ENCODE peak calls at places on chromosomes 4 and X, in five cellular contexts. L is tibial nerve, Z is ovary, Y is A549, M is IMR-90. I is an unnamed sample.

GRCh38 chrX:44202596-44202995 is 140.9 kb downstream of the EFHC2 start:
- DNase-seq in L (no peak), Z (no peak), Y (no peak), M (no peak), I (no peak)

GRCh38 chr4:169345207-169345788 is 74.5 kb upstream of the SH3RF1 start:
- DNase-seq in L (no peak), Z (no peak), Y (no peak), M (peak), I (no peak)

GRCh38 chr4:141730805-141731204 is 94.4 kb downstream of the IL15 start:
- DNase-seq in L (no peak), Z (no peak), Y (no peak), M (peak), I (no peak)

GRCh38 chr4:126548890-126549289 is 1083.9 kb upstream of the INTU start:
- DNase-seq in L (no peak), Z (no peak), Y (no peak), M (no peak), I (no peak)

GRCh38 chr4:18479825-18480224 is 458.3 kb upstream of the LCORL start:
- DNase-seq in L (no peak), Z (no peak), Y (no peak), M (no peak), I (no peak)

GRCh38 chrX:26918633-26919032 is 544.5 kb downstream of the PPP4R3C start:
- DNase-seq in L (no peak), Z (no peak), Y (peak), M (no peak), I (peak)

GRCh38 chr4:37902738-37903693 is 12.1 kb downstream of the TBC1D1 start:
- DNase-seq in L (no peak), Z (no peak), Y (no peak), M (no peak), I (no peak)

GRCh38 chrX:17375361-17375630 is 296 bp downstream of the NHS start:
- DNase-seq in L (no peak), Z (no peak), Y (no peak), M (no peak), I (no peak)

GRCh38 chr4:6875431-6875831 is 34.2 kb upstream of the TBC1D14 start:
- DNase-seq in L (peak), Z (no peak), Y (no peak), M (no peak), I (peak)

GRCh38 chrX:15664487-15665444 is at the start of gene CLTRN:
- DNase-seq in L (no peak), Z (no peak), Y (peak), M (no peak), I (no peak)

GRCh38 chr4:101357751-101358150 is 10.4 kb upstream of the PPP3CA start:
- DNase-seq in L (no peak), Z (no peak), Y (no peak), M (peak), I (no peak)

GRCh38 chrX:81174286-81174685 is 27.4 kb downstream of the HMGN5 start:
- DNase-seq in L (no peak), Z (no peak), Y (peak), M (peak), I (peak)

GRCh38 chr4:1659104-1659725 is 24.9 kb downstream of the FAM53A start:
- DNase-seq in L (no peak), Z (no peak), Y (no peak), M (no peak), I (no peak)

GRCh38 chrX:134020910-134021309 is 35.5 kb upstream of the GPC3 start:
- DNase-seq in L (no peak), Z (no peak), Y (no peak), M (no peak), I (no peak)

GRCh38 chrX:123186796-123187195 is 2.7 kb downstream of the GRIA3 start:
- DNase-seq in L (no peak), Z (no peak), Y (no peak), M (no peak), I (no peak)

GRCh38 chrX:1387141-1387776 is 4.7 kb downstream of the SLC25A6 start:
- DNase-seq in L (no peak), Z (peak), Y (no peak), M (no peak), I (no peak)

GRCh38 chr4:155807021-155807420 is 48.2 kb downstream of the GUCY1B1 start:
- DNase-seq in L (no peak), Z (no peak), Y (no peak), M (peak), I (no peak)

GRCh38 chr4:53905935-53906377 is 158.4 kb downstream of the CHIC2 start:
- DNase-seq in L (peak), Z (peak), Y (peak), M (peak), I (peak)

GRCh38 chr4:87353592-87353991 is 30.9 kb upstream of the HSD17B13 start:
- DNase-seq in L (peak), Z (no peak), Y (peak), M (peak), I (peak)

GRCh38 chrX:120015145-120016067 is 62.1 kb downstream of the RHOXF2B start:
- DNase-seq in L (no peak), Z (peak), Y (no peak), M (no peak), I (peak)

GRCh38 chr4:94339779-94340178 is 2.9 kb downstream of the HPGDS start:
- DNase-seq in L (no peak), Z (no peak), Y (no peak), M (no peak), I (peak)

GRCh38 chrX:74061879-74062278 is 242.1 kb upstream of the ZCCHC13 start:
- DNase-seq in L (no peak), Z (no peak), Y (no peak), M (no peak), I (no peak)

GRCh38 chr4:165204462-165204830 is 2.9 kb upstream of the KLHL2 start:
- DNase-seq in L (no peak), Z (no peak), Y (no peak), M (peak), I (peak)

GRCh38 chrX:25527596-25527995 is 511.8 kb upstream of the ARX start:
- DNase-seq in L (no peak), Z (no peak), Y (no peak), M (no peak), I (no peak)

GRCh38 chr4:22410645-22411247 is 105.1 kb downstream of the ADGRA3 start:
- DNase-seq in L (no peak), Z (no peak), Y (no peak), M (peak), I (peak)

GRCh38 chrX:151801980-151802379 is 67.4 kb downstream of the CNGA2 start:
- DNase-seq in L (no peak), Z (no peak), Y (peak), M (no peak), I (peak)

GRCh38 chrX:110852180-110852579 is 56.6 kb upstream of the CHRDL1 start:
- DNase-seq in L (no peak), Z (no peak), Y (peak), M (peak), I (peak)

GRCh38 chr4:6256141-6256540 is 13.5 kb upstream of the WFS1 start:
- DNase-seq in L (no peak), Z (no peak), Y (no peak), M (no peak), I (no peak)

DNA sequence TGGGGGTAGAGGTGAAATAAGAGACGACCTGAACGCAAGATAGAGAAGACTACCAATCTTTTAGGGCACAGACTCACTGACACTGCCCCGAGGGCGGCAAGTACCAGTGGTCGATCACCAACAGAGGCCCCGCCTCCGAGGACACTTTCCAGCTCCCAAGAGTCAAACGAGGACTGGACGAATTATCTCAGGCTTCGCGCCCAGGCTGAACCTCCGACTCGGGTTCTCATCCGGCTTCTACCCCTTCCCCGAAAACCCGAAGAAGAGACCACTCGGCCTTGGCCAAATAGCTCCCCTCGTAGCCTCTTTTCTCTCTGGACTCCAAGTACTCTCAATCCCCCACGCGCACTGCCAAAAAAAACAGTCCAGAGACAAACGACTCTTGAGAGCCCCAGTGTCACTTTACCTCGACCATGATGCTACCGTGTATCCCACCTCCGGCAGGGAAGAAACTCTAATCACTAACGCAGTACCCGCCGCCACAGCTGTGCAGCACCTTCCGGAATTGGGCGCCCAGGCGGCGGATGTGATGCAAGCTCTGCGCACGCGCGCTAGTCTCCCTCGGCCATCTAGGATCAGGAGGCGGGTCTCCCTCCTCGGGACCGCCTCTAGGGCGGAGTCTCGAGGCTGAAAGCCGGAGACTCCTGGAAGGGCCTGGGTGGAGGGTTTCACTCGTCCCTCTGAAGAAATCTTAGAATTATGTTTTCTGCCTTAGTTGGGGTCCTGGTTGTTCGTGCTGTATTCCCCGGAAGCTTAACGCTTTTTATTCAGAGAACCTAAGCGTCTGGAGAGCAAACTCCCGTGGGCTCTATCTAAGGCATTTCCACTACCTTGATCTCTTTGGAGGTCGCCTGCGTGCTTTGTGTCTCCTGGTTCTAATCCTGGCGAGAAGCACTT is at the start of gene PLRG1:
- DNase-seq in L (peak), Z (peak), Y (peak), M (peak), I (peak)
- TF ChIP-seq POLR2A in L (peak), Z (peak), Y (peak), M (peak), I (peak)

DNA sequence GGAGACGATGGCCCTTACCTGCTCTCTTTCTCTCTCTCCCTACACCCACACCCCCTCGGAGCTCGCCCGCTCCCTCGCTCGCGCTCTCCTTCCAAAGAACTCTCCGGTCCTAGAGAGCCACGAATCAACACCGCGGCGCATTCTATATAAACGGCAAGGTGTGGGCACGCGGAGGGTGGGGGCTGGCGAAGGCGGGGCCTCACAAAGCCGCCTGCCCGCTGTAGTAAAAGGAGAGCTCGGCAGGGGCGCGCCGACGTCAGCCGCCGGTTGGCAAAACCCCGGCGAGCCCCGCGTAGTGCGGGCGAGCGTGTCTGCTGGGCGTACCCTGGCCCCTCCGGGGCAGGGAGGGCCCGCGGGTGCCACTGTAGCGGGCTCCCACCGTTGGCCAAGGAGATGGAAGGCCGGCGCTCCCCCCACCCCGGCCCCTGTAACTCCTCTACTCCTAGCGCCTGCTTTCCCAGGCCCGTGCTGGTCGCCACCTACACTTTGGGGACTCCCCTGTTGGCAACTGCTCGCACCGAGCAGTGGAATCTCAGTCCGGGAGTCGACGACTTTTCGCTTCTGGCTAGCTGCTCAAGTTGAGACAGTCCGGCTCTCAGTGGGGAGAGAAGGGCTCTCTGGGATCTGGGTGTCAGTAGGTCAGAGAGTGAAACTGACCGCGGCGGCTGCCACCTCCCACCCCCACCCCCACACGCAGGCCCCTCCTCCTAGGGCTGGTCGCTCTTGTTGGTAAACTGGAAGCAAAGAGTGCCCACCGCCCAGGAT is 325.5 kb upstream of the F9 start:
- DNase-seq in L (no peak), Z (peak), Y (peak), M (no peak), I (no peak)
- H3K4me3 ChIP-seq in L (peak), Z (peak), Y (peak), M (no peak), I (no peak)

GRCh38 chrX:57285001-57285400 is 1.5 kb upstream of the FAAH2 start:
- DNase-seq in L (no peak), Z (no peak), Y (no peak), M (no peak), I (no peak)

GRCh38 chrX:57282568-57282967 is 3.9 kb upstream of the FAAH2 start:
- DNase-seq in L (no peak), Z (no peak), Y (peak), M (no peak), I (peak)

GRCh38 chrX:57289089-57289488 is 2.6 kb downstream of the FAAH2 start:
- DNase-seq in L (no peak), Z (no peak), Y (no peak), M (no peak), I (no peak)

DNA sequence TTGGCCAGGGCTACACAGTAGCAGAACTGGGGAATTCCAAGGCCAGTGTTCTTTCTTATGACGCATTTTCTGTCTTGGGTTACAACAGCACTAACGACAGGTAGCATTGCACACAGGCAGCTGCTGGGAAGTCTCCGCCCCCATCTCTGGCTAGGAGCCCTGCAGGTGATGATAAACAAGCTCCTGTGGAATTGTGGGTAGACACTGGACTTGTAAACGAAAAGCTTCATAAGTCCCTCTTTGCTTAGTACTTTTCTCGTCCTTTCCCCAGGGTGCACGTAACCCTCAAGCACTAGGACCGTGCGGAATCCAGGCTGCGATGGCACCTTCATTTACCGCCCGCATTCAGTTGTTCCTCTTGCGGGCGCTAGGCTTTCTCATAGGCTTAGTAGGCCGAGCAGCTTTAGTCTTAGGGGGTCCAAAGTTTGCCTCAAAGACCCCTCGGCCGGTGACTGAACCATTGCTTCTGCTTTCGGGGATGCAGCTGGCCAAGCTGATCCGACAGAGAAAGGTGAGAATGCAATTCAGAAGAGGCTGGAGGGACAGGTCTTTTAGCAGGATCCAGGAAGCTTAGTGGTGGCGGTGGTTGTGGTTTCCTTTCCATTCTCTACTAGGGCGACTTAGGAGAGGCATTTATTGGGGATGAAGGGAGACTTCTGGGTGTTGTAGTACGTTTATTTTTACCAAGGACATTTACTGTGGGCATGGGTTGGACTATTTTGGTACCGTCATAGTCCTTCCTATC is at the start of gene FAAH2:
- DNase-seq in L (no peak), Z (no peak), Y (peak), M (no peak), I (no peak)
- TF ChIP-seq POLR2A in L (no peak), Z (no peak), Y (no peak), M (no peak), I (no peak)

GRCh38 chrX:13571136-13571535 is 1.7 kb downstream of the EGFL6 start:
- DNase-seq in L (no peak), Z (no peak), Y (no peak), M (no peak), I (no peak)
- H3K4me3 ChIP-seq in L (no peak), Z (no peak), Y (no peak), M (no peak), I (no peak)

DNA sequence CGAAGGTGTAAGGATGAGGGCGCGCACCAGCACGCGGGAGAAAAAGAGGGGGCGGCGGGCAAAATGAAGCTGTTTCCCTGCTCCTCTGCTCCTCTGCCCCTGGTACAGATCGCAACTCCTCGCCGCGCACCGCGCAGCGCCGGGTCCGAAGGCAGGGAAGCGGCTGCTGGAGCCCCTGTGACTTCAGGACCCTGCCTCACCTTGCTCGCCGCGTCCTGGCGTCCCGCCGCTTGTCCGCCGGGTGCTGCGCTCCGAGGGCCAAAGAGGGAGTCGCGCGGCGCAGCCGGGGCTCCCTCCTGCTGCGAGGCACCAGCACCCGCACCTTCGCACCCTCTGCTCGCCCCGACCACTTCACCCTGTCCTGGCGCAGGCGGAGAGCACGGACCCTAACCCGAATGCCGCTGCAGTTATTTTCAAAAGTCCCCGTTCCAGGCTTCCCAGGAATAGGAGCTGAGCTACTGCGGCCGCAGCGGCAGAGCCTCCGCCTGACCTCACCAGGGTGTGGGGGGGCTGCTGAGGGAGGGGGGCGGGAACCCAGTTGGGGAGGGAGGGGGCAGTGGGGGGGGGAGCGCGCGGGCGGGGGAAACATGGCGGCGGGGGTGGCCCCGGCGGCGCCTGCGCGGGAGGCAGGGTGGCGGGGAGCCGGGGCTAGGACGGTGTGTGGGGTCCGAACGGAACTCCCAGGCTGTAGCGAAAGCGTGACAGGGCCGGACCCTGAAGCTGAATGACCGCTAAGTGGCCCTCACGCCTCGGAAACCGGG is at the start of gene KLHL13:
- DNase-seq in L (peak), Z (peak), Y (peak), M (peak), I (peak)
- TF ChIP-seq POLR2A in L (no peak), Z (no peak), Y (no peak), M (no peak), I (no peak)

GRCh38 chrX:9340619-9341304 is 124.1 kb upstream of the TBL1X start:
- DNase-seq in L (peak), Z (peak), Y (no peak), M (peak), I (peak)
- H3K4me3 ChIP-seq in L (peak), Z (no peak), Y (no peak), M (no peak), I (peak)

GRCh38 chr4:98929341-98930267 is 671 bp upstream of the EIF4E start:
- DNase-seq in L (peak), Z (peak), Y (peak), M (peak), I (peak)
- TF ChIP-seq POLR2A in L (no peak), Z (peak), Y (peak), M (peak), I (peak)

DNA sequence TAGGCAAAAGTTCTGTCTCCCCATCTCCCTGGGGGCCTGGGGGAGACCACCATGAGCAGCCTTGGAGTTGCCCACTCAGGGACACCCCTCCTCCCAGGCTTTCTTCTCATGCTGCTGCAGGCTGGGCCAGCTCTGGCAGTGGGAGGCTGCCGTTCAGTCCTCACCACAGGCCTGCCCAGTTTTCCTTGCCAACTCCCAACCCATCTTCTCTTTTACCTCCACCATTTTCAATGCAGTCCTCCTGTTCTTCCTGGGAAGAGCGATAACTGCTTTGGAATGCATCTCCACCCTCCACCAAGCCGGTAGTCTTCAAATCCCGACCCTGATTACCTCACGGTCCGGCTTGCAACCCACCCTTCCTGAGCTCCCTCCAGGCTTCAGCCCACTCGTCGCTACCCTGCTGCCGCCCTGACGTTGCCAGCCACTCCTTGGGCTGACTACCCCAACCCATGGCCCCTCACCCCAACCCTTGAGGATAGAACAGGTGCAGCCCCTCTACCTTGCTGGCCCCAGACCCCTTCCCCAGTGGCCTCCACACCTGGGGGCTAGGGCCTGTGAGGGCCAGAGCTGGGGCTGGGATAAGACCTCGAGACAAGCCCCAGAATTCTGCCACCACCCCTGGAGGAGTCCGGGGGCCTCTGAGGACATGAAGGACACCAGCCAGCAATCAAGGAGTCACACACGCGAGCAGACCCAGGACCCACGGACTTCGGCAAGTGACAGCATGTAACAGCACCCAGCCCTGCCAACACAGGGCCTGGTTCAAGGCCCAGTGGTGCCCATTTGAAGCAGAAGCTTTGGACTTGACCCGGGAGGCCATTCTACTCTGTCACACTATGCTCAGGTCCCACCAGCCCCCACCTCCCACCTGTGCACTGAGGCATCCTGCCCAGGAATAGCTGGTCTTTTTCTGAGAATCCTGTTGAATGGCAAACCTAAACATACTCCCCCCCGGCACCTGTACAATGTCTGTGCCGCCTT is 9.2 kb downstream of the WDR1 start:
- DNase-seq in L (no peak), Z (peak), Y (no peak), M (peak), I (no peak)
- H3K4me3 ChIP-seq in L (no peak), Z (peak), Y (no peak), M (no peak), I (no peak)